ENCODE peak calls at places on chromosome 5, in ten cellular contexts. One of them, this sample, is unnamed.

GRCh38 chr5:127723571-127723970 is 20.4 kb downstream of the CCDC192 start:
- DNase-seq in dorsolateral prefrontal cortex: no peak
- DNase-seq in breast epithelium: no peak
- DNase-seq in right atrium auricular region: no peak
- DNase-seq in pancreas: no peak
- DNase-seq in body of pancreas: no peak
- DNase-seq in HL-60: peak; percentile 41
- DNase-seq in spleen: no peak
- DNase-seq in WERI-Rb-1: no peak
- DNase-seq in brain microvascular endothelial cell: peak; percentile 12
- DNase-seq in this sample: no peak

GRCh38 chr5:171483453-171484177 is 64.2 kb downstream of the FGF18 start:
- DNase-seq in pancreas: peak; percentile 70
- DNase-seq in breast epithelium: no peak
- DNase-seq in spleen: no peak
- DNase-seq in WERI-Rb-1: no peak
- DNase-seq in HL-60: no peak
- DNase-seq in body of pancreas: peak; percentile 83
- DNase-seq in brain microvascular endothelial cell: peak; percentile 54
- DNase-seq in dorsolateral prefrontal cortex: no peak
- DNase-seq in right atrium auricular region: peak; percentile 88
- DNase-seq in this sample: no peak

GRCh38 chr5:137078171-137078665 is 420.9 kb downstream of the SPOCK1 start:
- DNase-seq in dorsolateral prefrontal cortex: no peak
- DNase-seq in right atrium auricular region: no peak
- DNase-seq in HL-60: no peak
- DNase-seq in WERI-Rb-1: peak; percentile 25
- DNase-seq in body of pancreas: no peak
- DNase-seq in spleen: no peak
- DNase-seq in pancreas: peak; percentile 22
- DNase-seq in brain microvascular endothelial cell: no peak
- DNase-seq in breast epithelium: no peak
- DNase-seq in this sample: no peak

GRCh38 chr5:101370240-101370639 is 467.2 kb upstream of the ST8SIA4 start:
- DNase-seq in pancreas: no peak
- DNase-seq in WERI-Rb-1: no peak
- DNase-seq in spleen: no peak
- DNase-seq in body of pancreas: no peak
- DNase-seq in HL-60: no peak
- DNase-seq in dorsolateral prefrontal cortex: no peak
- DNase-seq in breast epithelium: no peak
- DNase-seq in brain microvascular endothelial cell: no peak
- DNase-seq in right atrium auricular region: no peak
- DNase-seq in this sample: no peak

GRCh38 chr5:38938424-38938823 is 92.6 kb downstream of the OSMR start:
- DNase-seq in breast epithelium: no peak
- DNase-seq in brain microvascular endothelial cell: no peak
- DNase-seq in body of pancreas: no peak
- DNase-seq in right atrium auricular region: no peak
- DNase-seq in HL-60: no peak
- DNase-seq in spleen: no peak
- DNase-seq in pancreas: no peak
- DNase-seq in WERI-Rb-1: no peak
- DNase-seq in dorsolateral prefrontal cortex: no peak
- DNase-seq in this sample: no peak

GRCh38 chr5:78665519-78665918 is 16.9 kb upstream of the LHFPL2 start:
- DNase-seq in breast epithelium: no peak
- DNase-seq in right atrium auricular region: no peak
- DNase-seq in HL-60: no peak
- DNase-seq in body of pancreas: no peak
- DNase-seq in dorsolateral prefrontal cortex: no peak
- DNase-seq in spleen: no peak
- DNase-seq in brain microvascular endothelial cell: no peak
- DNase-seq in WERI-Rb-1: no peak
- DNase-seq in pancreas: no peak
- DNase-seq in this sample: no peak

GRCh38 chr5:178121450-178122276 is 8.3 kb downstream of the N4BP3 start:
- DNase-seq in pancreas: no peak
- DNase-seq in dorsolateral prefrontal cortex: no peak
- DNase-seq in right atrium auricular region: no peak
- DNase-seq in body of pancreas: no peak
- DNase-seq in spleen: no peak
- DNase-seq in HL-60: no peak
- DNase-seq in WERI-Rb-1: no peak
- DNase-seq in brain microvascular endothelial cell: no peak
- DNase-seq in breast epithelium: no peak
- DNase-seq in this sample: no peak

GRCh38 chr5:15834596-15835245 is 334.7 kb downstream of the FBXL7 start:
- DNase-seq in breast epithelium: no peak
- DNase-seq in pancreas: no peak
- DNase-seq in body of pancreas: no peak
- DNase-seq in brain microvascular endothelial cell: peak; percentile 32
- DNase-seq in spleen: no peak
- DNase-seq in dorsolateral prefrontal cortex: no peak
- DNase-seq in WERI-Rb-1: no peak
- DNase-seq in right atrium auricular region: no peak
- DNase-seq in HL-60: no peak
- DNase-seq in this sample: no peak

GRCh38 chr5:144072518-144072927 is 97.9 kb downstream of the YIPF5 start:
- DNase-seq in dorsolateral prefrontal cortex: no peak
- DNase-seq in WERI-Rb-1: no peak
- DNase-seq in breast epithelium: no peak
- DNase-seq in body of pancreas: no peak
- DNase-seq in spleen: no peak
- DNase-seq in HL-60: no peak
- DNase-seq in pancreas: no peak
- DNase-seq in right atrium auricular region: no peak
- DNase-seq in brain microvascular endothelial cell: peak; percentile 32
- DNase-seq in this sample: no peak

GRCh38 chr5:61702784-61703183 is 370.7 kb downstream of the ZSWIM6 start:
- DNase-seq in breast epithelium: no peak
- DNase-seq in HL-60: no peak
- DNase-seq in right atrium auricular region: no peak
- DNase-seq in brain microvascular endothelial cell: no peak
- DNase-seq in dorsolateral prefrontal cortex: no peak
- DNase-seq in WERI-Rb-1: no peak
- DNase-seq in spleen: no peak
- DNase-seq in body of pancreas: no peak
- DNase-seq in pancreas: no peak
- DNase-seq in this sample: no peak

GRCh38 chr5:181222630-181223040 is 446 bp upstream of the TRIM41 start:
- DNase-seq in HL-60: no peak
- DNase-seq in WERI-Rb-1: no peak
- DNase-seq in breast epithelium: no peak
- DNase-seq in body of pancreas: no peak
- DNase-seq in right atrium auricular region: no peak
- DNase-seq in brain microvascular endothelial cell: no peak
- DNase-seq in spleen: no peak
- DNase-seq in dorsolateral prefrontal cortex: no peak
- DNase-seq in pancreas: no peak
- DNase-seq in this sample: no peak

GRCh38 chr5:16502866-16503265 is 37.3 kb upstream of the ZNF622 start:
- DNase-seq in brain microvascular endothelial cell: no peak
- DNase-seq in dorsolateral prefrontal cortex: no peak
- DNase-seq in WERI-Rb-1: no peak
- DNase-seq in HL-60: no peak
- DNase-seq in pancreas: peak; percentile 38
- DNase-seq in body of pancreas: peak; percentile 38
- DNase-seq in breast epithelium: no peak
- DNase-seq in right atrium auricular region: no peak
- DNase-seq in spleen: no peak
- DNase-seq in this sample: no peak

GRCh38 chr5:1859099-1859498 is 23.6 kb downstream of the IRX4 start:
- DNase-seq in breast epithelium: no peak
- DNase-seq in HL-60: no peak
- DNase-seq in pancreas: no peak
- DNase-seq in body of pancreas: no peak
- DNase-seq in dorsolateral prefrontal cortex: no peak
- DNase-seq in spleen: no peak
- DNase-seq in brain microvascular endothelial cell: no peak
- DNase-seq in WERI-Rb-1: no peak
- DNase-seq in right atrium auricular region: no peak
- DNase-seq in this sample: no peak
- H3K27me3 ChIP-seq in breast epithelium: peaks cover 35% of the 10 kb centered on the region
- H3K27me3 ChIP-seq in HL-60: no peaks in the 10 kb centered on the region
- H3K27me3 ChIP-seq in pancreas: no peaks in the 10 kb centered on the region
- H3K27me3 ChIP-seq in body of pancreas: no peaks in the 10 kb centered on the region
- H3K27me3 ChIP-seq in dorsolateral prefrontal cortex: peaks cover 37% of the 10 kb centered on the region
- H3K27me3 ChIP-seq in spleen: peaks cover 23% of the 10 kb centered on the region
- H3K27me3 ChIP-seq in brain microvascular endothelial cell: peaks cover 7% of the 10 kb centered on the region
- H3K27me3 ChIP-seq in WERI-Rb-1: peaks cover 58% of the 10 kb centered on the region
- H3K27me3 ChIP-seq in right atrium auricular region: no peaks in the 10 kb centered on the region
- H3K27me3 ChIP-seq in this sample: no peaks in the 10 kb centered on the region

DNA sequence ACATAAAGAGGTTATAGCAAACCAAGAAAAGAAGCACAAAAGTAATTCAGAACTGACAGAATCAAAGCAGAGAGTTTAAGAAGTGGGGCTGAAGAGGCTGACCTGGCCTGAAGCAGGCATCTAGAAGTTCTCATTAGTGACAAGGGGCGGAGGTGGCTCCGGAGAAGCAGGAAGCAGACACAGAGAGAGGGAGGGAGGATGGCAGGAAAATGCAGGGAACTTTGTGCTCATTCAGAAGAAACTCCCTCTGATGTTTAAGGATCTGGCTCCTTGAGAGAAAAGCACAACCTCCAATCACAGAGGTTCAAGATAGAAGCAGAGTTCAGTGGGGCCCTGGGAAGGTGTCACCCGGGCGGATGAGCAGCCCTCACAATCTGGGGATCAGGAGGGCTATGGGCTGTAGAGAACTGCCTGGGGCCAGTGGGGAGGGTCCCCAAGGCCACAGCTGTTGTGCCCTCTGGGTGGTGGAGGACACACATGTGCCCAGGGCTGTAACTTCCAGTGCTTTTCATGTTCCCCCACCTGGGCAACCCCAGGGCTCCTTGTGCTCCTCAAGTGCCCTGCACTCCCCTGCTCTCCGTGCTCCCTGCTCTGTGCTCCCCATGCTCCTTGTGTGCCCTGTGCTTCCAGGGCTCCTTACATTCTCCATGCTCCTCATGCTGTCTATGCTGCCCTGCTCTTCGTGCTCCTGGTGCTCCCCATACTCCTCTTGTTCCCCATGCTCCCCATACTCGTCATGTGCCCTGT is 51.4 kb downstream of the TRIP13 start:
- DNase-seq in dorsolateral prefrontal cortex: no peak
- DNase-seq in right atrium auricular region: no peak
- DNase-seq in pancreas: no peak
- DNase-seq in spleen: no peak
- DNase-seq in breast epithelium: no peak
- DNase-seq in brain microvascular endothelial cell: no peak
- DNase-seq in body of pancreas: no peak
- DNase-seq in WERI-Rb-1: peak; percentile 8
- DNase-seq in HL-60: no peak
- DNase-seq in this sample: no peak
- H3K4me3 ChIP-seq in dorsolateral prefrontal cortex: no peak overlapping the region
- H3K4me3 ChIP-seq in right atrium auricular region: no peak overlapping the region
- H3K4me3 ChIP-seq in pancreas: no peak overlapping the region
- H3K4me3 ChIP-seq in spleen: no peak overlapping the region
- H3K4me3 ChIP-seq in breast epithelium: no peak overlapping the region
- H3K4me3 ChIP-seq in brain microvascular endothelial cell: no peak overlapping the region
- H3K4me3 ChIP-seq in body of pancreas: no peak overlapping the region
- H3K4me3 ChIP-seq in WERI-Rb-1: no peak overlapping the region
- H3K4me3 ChIP-seq in HL-60: no peak overlapping the region
- H3K4me3 ChIP-seq in this sample: no peak overlapping the region

GRCh38 chr5:72920690-72921089 is 35.2 kb upstream of the FCHO2 start:
- DNase-seq in pancreas: no peak
- DNase-seq in breast epithelium: no peak
- DNase-seq in HL-60: no peak
- DNase-seq in body of pancreas: no peak
- DNase-seq in dorsolateral prefrontal cortex: no peak
- DNase-seq in spleen: no peak
- DNase-seq in right atrium auricular region: no peak
- DNase-seq in WERI-Rb-1: no peak
- DNase-seq in brain microvascular endothelial cell: no peak
- DNase-seq in this sample: no peak
- TF ChIP-seq CTCF in pancreas: no peak
- TF ChIP-seq CTCF in breast epithelium: no peak
- TF ChIP-seq CTCF in HL-60: no peak
- TF ChIP-seq CTCF in body of pancreas: no peak
- TF ChIP-seq CTCF in dorsolateral prefrontal cortex: no peak
- TF ChIP-seq CTCF in spleen: no peak
- TF ChIP-seq CTCF in right atrium auricular region: peak; percentile 48
- TF ChIP-seq CTCF in WERI-Rb-1: no peak
- TF ChIP-seq CTCF in brain microvascular endothelial cell: no peak
- TF ChIP-seq CTCF in this sample: no peak

GRCh38 chr5:36170869-36171424 is 19.0 kb downstream of the SKP2 start:
- DNase-seq in WERI-Rb-1: no peak
- DNase-seq in dorsolateral prefrontal cortex: no peak
- DNase-seq in pancreas: no peak
- DNase-seq in body of pancreas: no peak
- DNase-seq in HL-60: no peak
- DNase-seq in spleen: no peak
- DNase-seq in right atrium auricular region: no peak
- DNase-seq in breast epithelium: no peak
- DNase-seq in brain microvascular endothelial cell: no peak
- DNase-seq in this sample: no peak

GRCh38 chr5:36172593-36172992 is 20.7 kb downstream of the SKP2 start:
- DNase-seq in WERI-Rb-1: no peak
- DNase-seq in brain microvascular endothelial cell: no peak
- DNase-seq in right atrium auricular region: no peak
- DNase-seq in HL-60: no peak
- DNase-seq in body of pancreas: no peak
- DNase-seq in dorsolateral prefrontal cortex: no peak
- DNase-seq in spleen: no peak
- DNase-seq in pancreas: no peak
- DNase-seq in breast epithelium: no peak
- DNase-seq in this sample: no peak

GRCh38 chr5:36175043-36175442 is 23.1 kb downstream of the SKP2 start:
- DNase-seq in HL-60: no peak
- DNase-seq in brain microvascular endothelial cell: no peak
- DNase-seq in dorsolateral prefrontal cortex: no peak
- DNase-seq in spleen: no peak
- DNase-seq in breast epithelium: no peak
- DNase-seq in body of pancreas: no peak
- DNase-seq in pancreas: no peak
- DNase-seq in right atrium auricular region: no peak
- DNase-seq in WERI-Rb-1: no peak
- DNase-seq in this sample: no peak

GRCh38 chr5:36174119-36174518 is 22.2 kb downstream of the SKP2 start:
- DNase-seq in spleen: no peak
- DNase-seq in right atrium auricular region: no peak
- DNase-seq in brain microvascular endothelial cell: no peak
- DNase-seq in WERI-Rb-1: no peak
- DNase-seq in dorsolateral prefrontal cortex: no peak
- DNase-seq in HL-60: no peak
- DNase-seq in body of pancreas: no peak
- DNase-seq in breast epithelium: no peak
- DNase-seq in pancreas: no peak
- DNase-seq in this sample: no peak

DNA sequence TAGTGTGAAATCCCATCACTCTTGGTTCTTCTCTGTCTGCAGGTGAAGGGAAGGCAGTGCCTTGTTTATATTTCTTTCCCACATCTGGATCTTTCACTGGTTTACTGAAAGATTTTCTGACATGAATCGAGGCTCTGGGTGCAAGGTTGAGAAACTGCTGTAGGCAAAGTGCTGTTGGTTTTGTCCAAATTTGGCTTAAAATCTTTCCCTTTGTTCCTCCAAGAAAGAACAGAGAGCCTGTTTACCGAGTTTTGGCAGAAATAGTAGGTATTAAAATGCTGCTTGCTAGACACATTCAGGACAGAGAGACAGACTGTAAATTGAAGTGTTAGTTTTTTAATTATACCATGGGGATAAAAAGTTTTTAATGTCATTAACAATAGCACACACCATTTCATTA is 21.5 kb downstream of the SKP2 start:
- DNase-seq in brain microvascular endothelial cell: no peak
- DNase-seq in WERI-Rb-1: no peak
- DNase-seq in HL-60: no peak
- DNase-seq in dorsolateral prefrontal cortex: no peak
- DNase-seq in pancreas: no peak
- DNase-seq in breast epithelium: no peak
- DNase-seq in right atrium auricular region: no peak
- DNase-seq in spleen: no peak
- DNase-seq in body of pancreas: no peak
- DNase-seq in this sample: no peak
- H3K27me3 ChIP-seq in brain microvascular endothelial cell: no peaks in the 10 kb centered on the region
- H3K27me3 ChIP-seq in WERI-Rb-1: no peaks in the 10 kb centered on the region
- H3K27me3 ChIP-seq in HL-60: no peaks in the 10 kb centered on the region
- H3K27me3 ChIP-seq in dorsolateral prefrontal cortex: no peaks in the 10 kb centered on the region
- H3K27me3 ChIP-seq in pancreas: no peaks in the 10 kb centered on the region
- H3K27me3 ChIP-seq in breast epithelium: no peaks in the 10 kb centered on the region
- H3K27me3 ChIP-seq in right atrium auricular region: no peaks in the 10 kb centered on the region
- H3K27me3 ChIP-seq in spleen: no peaks in the 10 kb centered on the region
- H3K27me3 ChIP-seq in body of pancreas: no peaks in the 10 kb centered on the region
- H3K27me3 ChIP-seq in this sample: no peaks in the 10 kb centered on the region

This sample was measured in CD8-positive, alpha-beta T cell.